ENCODE peak calls at places on chromosomes 6 and 20, in four cellular contexts. H is PC-9, W is fibroblast of lung, C is K562. Y is an unnamed sample.

GRCh38 chr20:55239269-55239668 is 763.9 kb downstream of the DOK5 start:
- DNase-seq in H (no peak), W (no peak), C (no peak), Y (no peak)

GRCh38 chr6:129475477-129476247 is 234.3 kb downstream of the ARHGAP18 start:
- DNase-seq in H (no peak), W (peak), C (no peak), Y (no peak)

GRCh38 chr6:106125925-106126435 is 39.8 kb downstream of the PRDM1 start:
- DNase-seq in H (peak), W (no peak), C (peak), Y (peak)

GRCh38 chr6:3163248-3163594 is 5.9 kb upstream of the TUBB2A start:
- DNase-seq in H (no peak), W (peak), C (no peak), Y (no peak)

GRCh38 chr6:167720456-167721285 is 106.0 kb upstream of the AFDN start:
- DNase-seq in H (no peak), W (no peak), C (no peak), Y (no peak)

GRCh38 chr6:33049323-33049722 is 24.1 kb downstream of the HLA-DPA1 start:
- DNase-seq in H (no peak), W (no peak), C (no peak), Y (no peak)

GRCh38 chr20:48026981-48027592 is 241.8 kb upstream of the SULF2 start:
- DNase-seq in H (no peak), W (no peak), C (no peak), Y (no peak)

GRCh38 chr20:47490795-47491194 is 10.9 kb upstream of the NCOA3 start:
- DNase-seq in H (no peak), W (no peak), C (no peak), Y (no peak)

GRCh38 chr6:114063956-114064355 is 93.0 kb upstream of the HDAC2 start:
- DNase-seq in H (no peak), W (no peak), C (no peak), Y (no peak)

GRCh38 chr6:36126553-36127458 is 3.5 kb upstream of the MAPK13 start:
- DNase-seq in H (no peak), W (no peak), C (no peak), Y (no peak)

GRCh38 chr20:25622450-25623224 is 1.2 kb downstream of the NANP start:
- DNase-seq in H (no peak), W (peak), C (no peak), Y (no peak)

GRCh38 chr20:36824142-36824940 is 50.8 kb upstream of the DSN1 start:
- DNase-seq in H (peak), W (no peak), C (no peak), Y (no peak)

GRCh38 chr6:35052694-35053565 is 88.2 kb downstream of the TCP11 start:
- DNase-seq in H (no peak), W (peak), C (no peak), Y (peak)

GRCh38 chr6:39203398-39203797 is 25.9 kb downstream of the KCNK5 start:
- DNase-seq in H (peak), W (no peak), C (no peak), Y (no peak)

GRCh38 chr6:108168501-108168979 is 2.7 kb downstream of the NR2E1 start:
- DNase-seq in H (no peak), W (no peak), C (no peak), Y (peak)

GRCh38 chr6:138160329-138161117 is 1.2 kb upstream of the ARFGEF3 start:
- DNase-seq in H (peak), W (no peak), C (no peak), Y (no peak)

GRCh38 chr6:45577836-45578504 is 200.2 kb upstream of the SUPT3H start:
- DNase-seq in H (no peak), W (peak), C (no peak), Y (no peak)

GRCh38 chr6:80438728-80439127 is 332.3 kb downstream of the BCKDHB start:
- DNase-seq in H (peak), W (peak), C (no peak), Y (peak)

GRCh38 chr6:19719691-19720127 is 117.5 kb upstream of the ID4 start:
- DNase-seq in H (no peak), W (peak), C (no peak), Y (no peak)

GRCh38 chr6:52577022-52577777 is at the start of gene TRAM2:
- DNase-seq in H (peak), W (peak), C (peak), Y (peak)

GRCh38 chr20:17633850-17634500 is 48.1 kb downstream of the RRBP1 start:
- DNase-seq in H (no peak), W (no peak), C (no peak), Y (no peak)

GRCh38 chr6:113359155-113360140 is 497.7 kb upstream of the MARCKS start:
- DNase-seq in H (no peak), W (no peak), C (no peak), Y (no peak)

GRCh38 chr20:44805991-44806729 is 4.2 kb downstream of the RIMS4 start:
- DNase-seq in H (no peak), W (peak), C (peak), Y (peak)

GRCh38 chr6:28866342-28867077 is 57.3 kb downstream of the TRIM27 start:
- DNase-seq in H (no peak), W (peak), C (no peak), Y (peak)

GRCh38 chr6:88422831-88423230 is 256.7 kb upstream of the CNR1 start:
- DNase-seq in H (no peak), W (no peak), C (no peak), Y (no peak)

GRCh38 chr20:3340443-3340842 is 67.0 kb downstream of the DNAAF9 start:
- DNase-seq in H (no peak), W (peak), C (no peak), Y (no peak)

GRCh38 chr20:51531712-51532456 is 10.6 kb downstream of the NFATC2 start:
- DNase-seq in H (no peak), W (no peak), C (no peak), Y (no peak)

GRCh38 chr6:160461641-160462040 is 113.5 kb downstream of the SLC22A3 start:
- DNase-seq in H (no peak), W (peak), C (no peak), Y (no peak)

GRCh38 chr20:22583773-22584629 is at the start of gene FOXA2:
- DNase-seq in H (no peak), W (no peak), C (peak), Y (peak)

GRCh38 chr6:85285934-85286333 is 163.9 kb upstream of the NT5E start:
- DNase-seq in H (no peak), W (no peak), C (no peak), Y (no peak)

GRCh38 chr20:63520594-63520938 is at the start of gene PPDPF:
- DNase-seq in H (no peak), W (peak), C (peak), Y (peak)

GRCh38 chr6:66854014-66854413 is 1147.0 kb upstream of the EYS start:
- DNase-seq in H (no peak), W (no peak), C (no peak), Y (no peak)

GRCh38 chr20:576156-576555 is 32.6 kb upstream of the CSNK2A1 start:
- DNase-seq in H (no peak), W (no peak), C (no peak), Y (no peak)

GRCh38 chr20:575230-575629 is 31.6 kb upstream of the CSNK2A1 start:
- DNase-seq in H (no peak), W (no peak), C (no peak), Y (no peak)

GRCh38 chr20:573414-574296 is 30.1 kb upstream of the CSNK2A1 start:
- DNase-seq in H (no peak), W (no peak), C (no peak), Y (no peak)

GRCh38 chr20:574297-574942 is 30.8 kb upstream of the CSNK2A1 start:
- DNase-seq in H (no peak), W (no peak), C (no peak), Y (no peak)

DNA sequence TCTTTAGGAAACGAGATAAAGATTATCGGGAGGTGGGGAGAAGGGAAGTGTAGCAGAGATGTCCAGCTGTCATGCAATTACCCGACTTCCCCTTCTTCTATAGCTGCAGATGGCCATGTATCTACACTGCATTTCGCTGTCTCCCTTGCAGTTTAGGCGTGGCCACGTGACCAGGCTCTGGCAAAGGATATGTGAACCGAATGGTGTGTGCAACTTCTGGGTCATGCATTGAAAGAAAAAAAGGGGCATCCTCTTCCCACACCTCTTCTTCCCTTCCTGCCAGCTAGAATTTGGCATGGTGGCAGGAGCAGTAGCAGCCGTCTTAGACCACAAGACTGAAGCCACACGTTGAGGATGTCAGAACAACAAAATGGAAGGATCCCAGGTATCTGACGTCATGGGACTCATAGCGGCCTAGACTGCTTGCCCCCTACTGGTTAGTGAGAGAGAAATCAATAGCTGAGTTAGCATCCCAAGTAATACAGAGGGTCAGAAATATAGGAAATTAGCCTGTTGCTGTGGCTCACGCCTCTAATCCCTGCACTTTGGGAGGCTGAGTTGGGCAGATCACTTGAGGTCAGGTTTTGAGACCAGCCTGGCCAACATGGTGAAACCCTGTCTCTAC is 32.8 kb downstream of the TCF15 start:
- DNase-seq in H (no peak), W (no peak), C (peak), Y (no peak)
- TF ChIP-seq CTCF in H (peak), W (peak), C (peak), Y (no peak)

GRCh38 chr6:41942045-41942851 is 640 bp upstream of the CCND3 start:
- DNase-seq in H (peak), W (peak), C (no peak), Y (no peak)

GRCh38 chr6:41939091-41939847 is 2.3 kb downstream of the CCND3 start:
- DNase-seq in H (no peak), W (peak), C (peak), Y (peak)

GRCh38 chr6:41939848-41940758 is 1.5 kb downstream of the CCND3 start:
- DNase-seq in H (peak), W (peak), C (peak), Y (peak)

GRCh38 chr6:41941280-41942044 is at the start of gene CCND3:
- DNase-seq in H (peak), W (peak), C (peak), Y (peak)

DNA sequence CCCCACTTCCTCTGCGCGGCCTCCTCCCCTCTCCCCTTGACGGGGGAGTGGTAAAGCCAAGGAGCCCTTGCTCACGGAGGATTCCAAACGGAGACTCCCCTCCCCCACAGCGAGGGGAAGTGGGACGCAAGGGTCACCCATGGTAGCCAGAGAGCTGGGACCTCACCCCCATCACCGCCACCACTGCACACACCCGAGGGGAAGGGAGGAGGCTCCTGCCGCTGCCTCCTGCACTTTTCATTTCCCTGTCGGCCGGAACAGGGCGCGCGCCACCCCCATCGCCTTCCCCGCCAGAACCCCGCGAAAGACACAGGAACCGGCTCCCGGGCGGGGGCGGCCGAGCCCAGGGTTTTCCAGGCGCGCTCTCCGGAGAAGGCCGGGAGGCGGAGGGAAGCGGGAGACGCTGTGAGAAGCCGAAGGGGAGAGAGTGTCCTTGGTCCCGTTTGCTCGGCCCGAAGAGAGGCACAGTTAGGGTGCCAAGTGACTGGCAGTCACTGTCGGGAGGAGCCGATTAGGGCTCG is 789 bp downstream of the CCND3 start:
- DNase-seq in H (no peak), W (no peak), C (no peak), Y (peak)
- TF ChIP-seq EZH2 in H (no peak), W (no peak), C (no peak), Y (no peak)

DNA sequence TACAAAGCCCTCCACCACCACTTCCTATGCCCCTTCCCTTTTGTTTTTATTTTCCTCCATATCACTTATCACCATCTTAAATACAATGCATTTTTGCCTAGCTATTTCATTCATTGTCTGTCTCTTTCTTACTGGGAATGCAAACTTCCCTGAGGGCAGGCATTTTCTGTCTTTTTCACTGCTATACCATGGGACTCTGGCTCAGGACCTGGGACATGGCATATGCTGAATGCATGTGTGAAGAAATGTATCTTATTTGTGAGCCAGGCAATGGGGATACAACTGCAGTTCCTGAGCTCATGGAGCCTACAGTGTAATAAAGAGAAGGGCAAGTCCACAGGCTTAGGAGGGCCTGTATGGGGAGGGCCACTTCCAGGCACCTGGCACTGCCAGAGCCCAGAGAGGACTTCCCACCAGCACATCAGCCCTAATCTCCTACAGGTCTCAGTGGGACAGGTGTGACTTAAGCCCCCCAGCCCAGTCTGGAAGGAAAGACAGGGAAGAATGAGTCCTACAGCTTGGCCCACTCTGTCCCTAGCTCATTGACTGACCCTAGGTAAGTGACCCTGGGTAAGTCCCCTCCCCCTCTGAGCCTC is 43.2 kb downstream of the TFEB start:
- DNase-seq in H (no peak), W (no peak), C (no peak), Y (no peak)
- TF ChIP-seq CTCF in H (no peak), W (no peak), C (no peak), Y (no peak)

DNA sequence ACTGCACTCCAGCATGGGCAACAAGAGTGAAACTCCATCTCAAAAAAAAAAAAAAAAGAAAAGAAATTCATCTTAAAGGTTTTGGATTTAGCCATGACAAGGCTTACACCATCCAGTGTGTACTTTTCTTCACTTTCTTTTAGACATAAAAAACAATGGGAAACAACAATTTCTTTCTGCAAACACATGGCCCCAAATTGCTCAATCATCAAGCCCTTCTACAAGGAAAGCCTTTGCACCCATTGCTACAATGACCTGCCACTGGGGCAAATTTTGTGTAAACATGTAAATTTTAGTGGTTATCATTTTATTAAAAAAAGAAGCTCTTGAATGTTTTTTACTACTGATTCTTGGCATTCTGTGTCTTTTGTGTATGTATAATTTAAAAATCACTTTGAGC is 131.8 kb upstream of the QKI start:
- DNase-seq in H (no peak), W (no peak), C (no peak), Y (no peak)
- TF ChIP-seq EZH2 in H (no peak), W (no peak), C (no peak), Y (no peak)

Y was measured in hepatocyte.